ENCODE peak calls at places on chromosomes 4 and X, in seven cellular contexts. R, A, U, M, Y, X and O are unnamed samples. For H3K4me1, the result is how much of the 10 kb centered on the place peaks cover.

GRCh38 chr4:26589699-26590098 is 5.8 kb downstream of the TBC1D19 start:
- DNase-seq in U (no peak), A (no peak), R (no peak), M (no peak), Y (no peak), X (no peak), O (no peak)

GRCh38 chr4:3475713-3476260 is 12.7 kb downstream of the DOK7 start:
- DNase-seq in U (no peak), R (no peak), Y (no peak), M (no peak), A (no peak), X (no peak), O (no peak)

GRCh38 chr4:185580699-185581098 is 45.4 kb upstream of the PDLIM3 start:
- DNase-seq in X (no peak), U (no peak), Y (no peak), A (no peak), M (no peak), R (no peak), O (no peak)

GRCh38 chr4:78954048-78954666 is 14.9 kb upstream of the PAQR3 start:
- DNase-seq in R (no peak), A (no peak), X (no peak), Y (peak), M (no peak), U (peak), O (no peak)

GRCh38 chrX:13598877-13599276 is 29.5 kb downstream of the EGFL6 start:
- DNase-seq in M (no peak), X (no peak), U (no peak), R (no peak), A (no peak), Y (no peak), O (no peak)

GRCh38 chrX:46710425-46710824 is 48.5 kb downstream of the SLC9A7 start:
- DNase-seq in U (no peak), X (no peak), R (no peak), Y (no peak), M (no peak), A (no peak), O (no peak)

GRCh38 chrX:110442631-110443030 is 84.0 kb downstream of the RTL9 start:
- DNase-seq in M (peak), X (no peak), A (no peak), R (no peak), Y (no peak), U (no peak), O (peak)

GRCh38 chr4:22514001-22514400 is 1.9 kb downstream of the ADGRA3 start:
- DNase-seq in R (no peak), A (no peak), M (no peak), X (no peak), U (no peak), Y (no peak), O (no peak)

GRCh38 chrX:152926279-152926678 is 28.4 kb downstream of the ZNF185 start:
- DNase-seq in X (no peak), Y (peak), U (peak), M (peak), R (no peak), A (no peak), O (peak)

GRCh38 chr4:18388029-18388428 is 366.5 kb upstream of the LCORL start:
- DNase-seq in X (no peak), U (no peak), Y (no peak), M (no peak), R (no peak), A (no peak), O (no peak)

GRCh38 chrX:11336201-11336600 is 43.0 kb downstream of the AMELX start:
- DNase-seq in Y (no peak), A (no peak), U (no peak), R (no peak), M (no peak), X (no peak), O (no peak)

GRCh38 chrX:153781428-153782047 is 697 bp downstream of the SRPK3 start:
- DNase-seq in A (no peak), M (no peak), R (no peak), Y (no peak), X (no peak), U (no peak), O (peak)

GRCh38 chr4:159747983-159748382 is 645.1 kb downstream of the RAPGEF2 start:
- DNase-seq in Y (no peak), U (no peak), A (no peak), X (no peak), M (no peak), R (no peak), O (no peak)

GRCh38 chrX:71111141-71111843 is at the start of gene IL2RG:
- DNase-seq in R (no peak), M (no peak), U (no peak), X (no peak), A (peak), Y (no peak), O (peak)
- H3K4me1 ChIP-seq in R (under half), M (under half), U (under half), X (under half), A (under half), Y (under half), O (under half)

GRCh38 chr4:39970559-39971270 is 7.0 kb downstream of the PDS5A start:
- DNase-seq in X (no peak), Y (peak), M (no peak), A (no peak), R (no peak), U (no peak), O (no peak)
- H3K4me3 ChIP-seq in X (no peak), Y (no peak), M (no peak), A (no peak), R (no peak), U (no peak), O (no peak)

DNA sequence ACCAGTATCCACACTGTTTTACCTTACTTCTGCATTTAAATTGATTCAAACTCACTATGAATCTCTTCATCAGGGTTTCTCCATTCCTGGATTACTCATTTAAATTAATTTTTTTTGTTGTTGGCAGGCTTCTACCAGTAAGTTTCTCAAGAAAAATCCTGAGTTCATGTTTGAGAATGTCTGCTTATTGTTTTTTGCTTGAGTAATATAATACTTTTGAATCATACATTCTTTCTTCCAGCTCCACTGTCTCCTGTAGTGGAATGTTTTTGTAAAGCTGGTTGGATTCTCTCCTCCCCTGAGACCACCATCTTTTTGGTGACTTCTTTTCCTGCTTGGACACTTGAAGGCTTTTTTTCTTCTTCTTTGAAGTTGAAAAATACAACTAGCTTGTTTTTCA is 4.3 kb upstream of the MID1IP1 start:
- DNase-seq in X (no peak), U (no peak), Y (no peak), A (no peak), M (no peak), R (no peak), O (no peak)
- H3K27ac ChIP-seq in X (no peak), U (no peak), Y (no peak), A (no peak), M (no peak), R (no peak), O (no peak)

DNA sequence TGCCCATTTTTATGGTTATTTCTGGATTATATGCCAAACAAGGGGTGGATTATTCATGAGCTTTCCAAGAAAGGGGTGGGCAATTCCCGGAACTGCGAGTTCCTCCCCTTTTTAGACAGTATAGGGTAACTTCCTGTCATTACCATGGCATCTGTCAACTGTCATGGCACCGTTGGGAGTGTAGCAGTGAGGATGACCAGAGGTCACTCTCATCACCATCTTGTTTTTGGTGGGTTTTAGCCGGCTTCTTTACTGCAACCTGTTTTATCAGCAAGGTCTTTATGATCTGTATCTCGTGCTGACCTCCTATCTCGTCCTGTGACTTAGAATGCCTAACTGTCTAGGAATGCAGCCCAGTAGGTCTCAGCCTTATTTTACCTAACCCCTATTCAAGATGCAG is 57.6 kb downstream of the SH3KBP1 start:
- DNase-seq in M (no peak), X (no peak), U (no peak), Y (no peak), A (no peak), R (no peak), O (no peak)
- H3K4me1 ChIP-seq in M (under half), X (under half), U (under half), Y (under half), A (under half), R (under half), O (under half)

DNA sequence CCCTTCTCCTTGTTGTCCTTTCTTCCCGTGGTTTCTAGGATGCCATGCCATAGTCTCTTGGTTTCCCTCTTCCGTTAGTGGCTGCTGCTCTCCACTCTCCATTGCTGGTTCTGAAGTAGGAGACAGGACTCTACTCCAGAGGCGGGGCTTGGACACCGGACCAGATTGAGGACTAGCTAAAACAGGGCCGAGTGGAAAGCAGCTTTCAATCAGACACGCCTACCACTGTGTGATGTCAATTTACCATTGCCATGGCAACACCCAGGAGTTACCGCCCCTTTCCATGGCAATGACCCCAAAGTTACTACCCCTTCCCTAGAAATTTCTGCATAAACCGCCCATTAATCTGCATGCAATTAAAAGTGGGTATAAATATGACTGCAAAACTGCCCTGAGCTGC is 88.7 kb upstream of the CCDC160 start:
- DNase-seq in Y (no peak), R (no peak), M (no peak), U (no peak), A (no peak), X (no peak), O (no peak)
- H3K4me3 ChIP-seq in Y (no peak), R (peak), M (no peak), U (no peak), A (no peak), X (peak), O (no peak)

GRCh38 chr4:8778760-8779159 is 92.9 kb downstream of the HMX1 start:
- DNase-seq in A (no peak), M (no peak), X (no peak), R (no peak), U (no peak), Y (no peak), O (no peak)

GRCh38 chr4:8780086-8780485 is 91.6 kb downstream of the HMX1 start:
- DNase-seq in U (no peak), X (no peak), R (no peak), M (no peak), Y (no peak), A (no peak), O (no peak)

GRCh38 chr4:8777320-8778196 is 94.1 kb downstream of the HMX1 start:
- DNase-seq in M (no peak), R (no peak), Y (no peak), A (no peak), U (no peak), X (no peak), O (no peak)

GRCh38 chr4:8779371-8779988 is 92.2 kb downstream of the HMX1 start:
- DNase-seq in Y (no peak), X (no peak), A (no peak), U (no peak), M (peak), R (no peak), O (peak)

DNA sequence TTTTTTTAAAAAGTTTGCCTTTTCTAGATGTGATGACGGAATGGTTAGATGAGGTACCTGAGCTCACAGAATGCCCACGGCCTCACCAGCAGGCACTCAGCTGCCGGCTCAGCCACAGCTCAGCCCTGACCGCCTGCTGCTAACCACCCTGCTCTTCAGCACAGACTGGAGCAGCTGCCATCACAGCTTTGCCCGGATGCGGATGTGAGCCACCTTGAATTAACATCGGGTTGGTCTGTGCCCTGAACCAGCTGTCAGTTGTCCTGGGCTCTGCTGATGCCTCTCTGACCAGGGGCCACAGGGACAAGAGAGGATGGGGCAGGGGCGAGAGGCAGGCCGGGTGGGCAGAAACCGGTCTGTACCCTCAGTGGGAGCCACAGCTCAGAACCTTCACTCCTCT is 93.3 kb downstream of the HMX1 start:
- DNase-seq in A (no peak), X (no peak), Y (no peak), R (no peak), U (no peak), M (no peak), O (no peak)
- H3K27ac ChIP-seq in A (no peak), X (no peak), Y (no peak), R (no peak), U (no peak), M (no peak), O (no peak)

GRCh38 chrX:116232833-116233232 is 62.3 kb downstream of the AGTR2 start:
- DNase-seq in R (no peak), X (no peak), M (no peak), U (no peak), Y (no peak), A (no peak), O (no peak)
- H3K4me1 ChIP-seq in R (under half), X (under half), M (under half), U (under half), Y (under half), A (under half), O (under half)

GRCh38 chr4:74037076-74037475 is 1.4 kb downstream of the CXCL3 start:
- DNase-seq in U (no peak), M (no peak), Y (no peak), A (no peak), R (no peak), X (no peak), O (no peak)
- H3K4me3 ChIP-seq in U (peak), M (no peak), Y (no peak), A (no peak), R (peak), X (no peak), O (no peak)

DNA sequence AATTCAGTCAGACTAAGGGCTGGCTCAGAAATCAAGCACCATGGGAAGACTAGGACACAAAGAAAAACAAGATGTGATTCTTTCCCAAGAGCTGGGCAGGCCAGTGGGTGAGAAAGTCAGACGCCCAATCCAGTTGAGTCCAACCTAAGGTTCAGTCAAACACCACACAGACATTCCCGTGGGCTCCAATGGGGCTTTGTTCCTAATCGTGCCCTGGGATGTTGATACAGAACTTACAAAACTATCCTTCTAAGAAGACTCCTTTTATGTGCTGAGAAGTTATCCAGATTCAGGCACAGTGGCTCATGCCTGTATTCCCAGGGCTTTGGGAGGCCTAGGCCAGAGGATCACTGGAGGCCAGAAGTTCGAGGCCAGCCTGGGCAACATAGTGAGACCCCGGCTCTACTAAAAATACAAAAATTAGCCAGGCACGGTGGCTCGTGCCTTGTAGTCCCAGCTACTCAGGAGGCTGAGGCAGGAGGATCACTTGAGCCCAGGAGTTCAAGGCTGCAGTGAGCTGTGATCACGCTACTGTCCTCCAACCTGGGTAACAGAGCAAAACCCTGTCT is 3.7 kb downstream of the BLOC1S4 start:
- DNase-seq in A (no peak), U (no peak), M (no peak), R (no peak), Y (no peak), X (no peak), O (no peak)
- H3K27ac ChIP-seq in A (no peak), U (no peak), M (no peak), R (no peak), Y (no peak), X (peak), O (no peak)